ENCODE peak calls at places on chromosome 10, in five cellular contexts. N is fibroblast of mammary gland, L is GM23338, O is mammary epithelial cell, P is upper lobe of right lung. K is an unnamed sample.

GRCh38 chr10:22911889-22912762 is 15.7 kb upstream of the ARMC3 start:
- DNase-seq in N (peak; percentile 8), P (no peak), O (no peak), L (no peak), K (peak; percentile 84)

GRCh38 chr10:92572362-92573090 is 1.4 kb downstream of the IDE start:
- DNase-seq in N (no peak), P (no peak), L (no peak), O (peak; percentile 4), K (no peak)

GRCh38 chr10:24272374-24272773 is 63.4 kb downstream of the KIAA1217 start:
- DNase-seq in N (no peak), L (peak; percentile 10), O (no peak), P (no peak), K (no peak)

GRCh38 chr10:79904671-79905321 is 44.1 kb downstream of the SFTPD start:
- DNase-seq in N (peak; percentile 52), P (peak; percentile 91), L (peak; percentile 85), O (peak; percentile 64), K (peak; percentile 68)

GRCh38 chr10:58511765-58512469 is 755 bp upstream of the BICC1 start:
- DNase-seq in P (no peak), L (peak; percentile 24), O (no peak), N (peak; percentile 38), K (peak; percentile 36)

GRCh38 chr10:90179696-90180407 is 478.5 kb downstream of the KIF20B start:
- DNase-seq in P (no peak), L (no peak), N (peak; percentile 99), O (peak; percentile 97), K (peak; percentile 97)

GRCh38 chr10:112763916-112764520 is 186.0 kb upstream of the TCF7L2 start:
- DNase-seq in O (no peak), N (no peak), P (no peak), L (no peak), K (no peak)

GRCh38 chr10:62613429-62613828 is 191.1 kb upstream of the ADO start:
- DNase-seq in N (peak; percentile 60), O (no peak), L (no peak), P (no peak), K (peak; percentile 74)

GRCh38 chr10:50407077-50407801 is 155.9 kb upstream of the ASAH2 start:
- DNase-seq in O (no peak), P (no peak), N (no peak), L (peak; percentile 81), K (no peak)

GRCh38 chr10:122911889-122912484 is 1.6 kb downstream of the FAM24A start:
- DNase-seq in P (no peak), L (peak; percentile 84), O (peak; percentile 53), N (peak; percentile 50), K (peak; percentile 65)

GRCh38 chr10:129041916-129042315 is 425.1 kb upstream of the MGMT start:
- DNase-seq in P (no peak), N (no peak), L (no peak), O (no peak), K (no peak)

GRCh38 chr10:84185526-84186175 is 8.7 kb upstream of the CDHR1 start:
- DNase-seq in P (no peak), O (no peak), N (no peak), L (no peak), K (no peak)

GRCh38 chr10:11160982-11161554 is 143.4 kb downstream of the CELF2 start:
- DNase-seq in P (no peak), O (no peak), L (no peak), N (no peak), K (no peak)

GRCh38 chr10:89278034-89278535 is 23.8 kb upstream of the IFIT2 start:
- DNase-seq in P (no peak), O (peak; percentile 98), N (peak; percentile 97), L (no peak), K (peak; percentile 98)

GRCh38 chr10:17473228-17473950 is 19.0 kb upstream of the ST8SIA6 start:
- DNase-seq in L (no peak), P (no peak), O (no peak), N (no peak), K (no peak)

GRCh38 chr10:43940898-43941777 is 292.5 kb upstream of the ZNF32 start:
- DNase-seq in P (no peak), O (no peak), L (no peak), N (no peak), K (no peak)

GRCh38 chr10:78864761-78865517 is 203.8 kb upstream of the ZMIZ1 start:
- DNase-seq in O (no peak), L (no peak), P (no peak), N (no peak), K (peak; percentile 3)

GRCh38 chr10:60048146-60048545 is 141.8 kb upstream of the CCDC6 start:
- DNase-seq in L (peak; percentile 92), O (peak; percentile 18), N (peak; percentile 15), P (no peak), K (peak; percentile 52)

GRCh38 chr10:113037222-113037621 is 87.2 kb downstream of the TCF7L2 start:
- DNase-seq in P (no peak), N (no peak), O (no peak), L (no peak), K (no peak)

GRCh38 chr10:131722525-131723264 is 178.1 kb upstream of the PPP2R2D start:
- DNase-seq in O (no peak), L (no peak), N (no peak), P (peak; percentile 17), K (no peak)

GRCh38 chr10:86282664-86283465 is 83.7 kb downstream of the GRID1 start:
- DNase-seq in P (peak; percentile 36), L (no peak), N (no peak), O (no peak), K (no peak)

GRCh38 chr10:26855186-26855585 is 5.6 kb downstream of the ABI1 start:
- DNase-seq in O (peak; percentile 53), L (no peak), P (no peak), N (peak; percentile 57), K (peak; percentile 30)

GRCh38 chr10:117496616-117497028 is 45.9 kb upstream of the EMX2 start:
- DNase-seq in O (peak; percentile 80), P (peak; percentile 85), L (peak; percentile 88), N (peak; percentile 84), K (peak; percentile 82)

GRCh38 chr10:51892965-51893658 is 193.7 kb upstream of the CSTF2T start:
- DNase-seq in P (no peak), N (peak; percentile 41), L (peak; percentile 64), O (peak; percentile 32), K (peak; percentile 31)

GRCh38 chr10:102230264-102230860 is 4.3 kb downstream of the ELOVL3 start:
- DNase-seq in P (peak; percentile 76), O (no peak), L (peak; percentile 90), N (peak; percentile 68), K (peak; percentile 56)

GRCh38 chr10:128060341-128060851 is 65.8 kb downstream of the MKI67 start:
- DNase-seq in P (peak; percentile 48), L (no peak), O (no peak), N (no peak), K (no peak)

GRCh38 chr10:77359287-77359691 is 278.3 kb downstream of the KCNMA1 start:
- DNase-seq in P (no peak), N (no peak), O (no peak), L (no peak), K (no peak)

GRCh38 chr10:129288940-129289468 is 178.0 kb upstream of the MGMT start:
- DNase-seq in L (no peak), P (no peak), O (no peak), N (peak; percentile 6), K (peak; percentile 57)

GRCh38 chr10:123995461-123996131 is 97.8 kb downstream of the CHST15 start:
- DNase-seq in L (peak; percentile 81), P (peak; percentile 75), N (peak; percentile 87), O (peak; percentile 91), K (peak; percentile 58)

GRCh38 chr10:123993534-123994416 is 99.6 kb downstream of the CHST15 start:
- DNase-seq in L (no peak), P (peak; percentile 51), N (no peak), O (no peak), K (no peak)

GRCh38 chr10:123996302-123996701 is 97.1 kb downstream of the CHST15 start:
- DNase-seq in P (peak; percentile 49), O (no peak), N (no peak), L (no peak), K (no peak)

GRCh38 chr10:123995082-123995460 is 98.3 kb downstream of the CHST15 start:
- DNase-seq in N (peak; percentile 60), O (no peak), L (no peak), P (peak; percentile 59), K (peak; percentile 7)

GRCh38 chr10:123994417-123995081 is 98.8 kb downstream of the CHST15 start:
- DNase-seq in L (peak; percentile 90), N (peak; percentile 85), P (peak; percentile 93), O (peak; percentile 88), K (peak; percentile 77)
- H3K4me3 ChIP-seq in L (peak overlapping the region; percentile 59), N (peak overlapping the region; percentile 38), P (peak overlapping the region; percentile 6), O (no peak overlapping the region), K (no peak overlapping the region)

GRCh38 chr10:72625608-72626443 is at the start of gene MICU1:
- DNase-seq in L (peak; percentile 98), N (peak; percentile 92), P (peak; percentile 98), O (peak; percentile 94), K (peak; percentile 94)
- TF ChIP-seq CTCF in L (no peak), N (no peak), P (no peak), O (no peak), K (no peak)

GRCh38 chr10:103853428-103854264 is 1.7 kb downstream of the SH3PXD2A start:
- DNase-seq in P (no peak), L (no peak), O (no peak), N (no peak), K (no peak)
- H3K4me3 ChIP-seq in P (peak overlapping the region; percentile 69), L (peak overlapping the region; percentile 92), O (peak overlapping the region; percentile 87), N (peak overlapping the region; percentile 70), K (no peak overlapping the region)

DNA sequence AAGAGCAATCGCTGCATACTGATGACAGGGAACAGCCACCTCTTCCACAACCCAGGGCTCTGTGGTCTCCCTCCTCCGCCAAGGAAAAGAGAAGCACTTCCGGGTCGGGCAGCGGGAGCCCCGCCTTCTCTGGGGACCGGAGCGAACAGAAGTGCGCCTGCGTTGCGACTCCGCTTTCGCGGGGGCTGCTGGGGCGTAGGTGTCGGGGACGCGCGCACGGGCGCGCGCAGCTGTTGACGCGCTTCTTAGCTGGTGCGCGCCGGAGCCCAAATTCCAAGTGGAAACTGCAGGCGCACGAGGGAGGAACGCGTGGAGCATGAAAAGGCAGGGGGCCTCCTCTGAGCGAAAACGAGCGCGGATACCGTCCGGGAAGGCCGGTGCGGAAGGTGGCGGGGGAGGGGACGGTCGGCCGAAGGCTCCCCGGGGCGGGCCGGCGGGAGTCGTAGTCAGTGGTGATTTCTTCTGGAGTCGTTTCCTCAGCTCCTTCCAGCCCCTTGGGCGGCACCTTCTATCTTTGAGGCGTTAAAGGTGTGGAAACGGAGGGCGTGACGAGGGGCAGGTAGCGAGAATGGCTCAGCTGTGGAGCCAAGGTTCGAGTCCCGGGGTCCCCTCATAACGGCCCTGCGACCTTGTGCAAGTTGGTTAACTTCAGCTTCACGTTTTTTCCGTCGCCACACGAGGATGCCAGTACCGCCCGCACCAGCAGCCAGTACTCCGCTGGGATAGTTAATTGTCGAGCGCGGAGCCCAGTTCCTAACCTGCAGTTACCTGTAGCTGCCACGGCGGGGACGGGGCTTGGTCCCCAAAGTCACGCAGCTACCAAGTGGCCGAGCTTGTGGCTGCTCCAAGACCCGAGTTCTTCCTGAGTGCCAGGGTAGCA is at the start of the genes COX15 and CUTC:
- DNase-seq in O (peak; percentile 95), P (peak; percentile 99), L (peak; percentile 99), N (peak; percentile 96), K (peak; percentile 97)
- TF ChIP-seq CTCF in O (peak; percentile 43), P (peak; percentile 42), L (peak; percentile 48), N (peak; percentile 19), K (peak; percentile 26)